ENCODE peak calls at places on chromosomes 7 and 10, in ten cellular contexts. H, U, W, I, Y, R, O, T, X and J are unnamed samples.

GRCh38 chr10:115975031-115975430 is 298.0 kb downstream of the GFRA1 start:
- DNase-seq in U (no peak), X (no peak), I (no peak), Y (no peak), W (no peak), O (no peak), R (no peak), H (no peak), T (no peak), J (no peak)

GRCh38 chr10:50990568-50991495 is 83.5 kb upstream of the PRKG1 start:
- DNase-seq in Y (peak), T (no peak), U (no peak), W (peak), X (peak), O (no peak), R (no peak), I (no peak), H (no peak), J (no peak)

GRCh38 chr7:114081606-114082425 is 163.0 kb upstream of the PPP1R3A start:
- DNase-seq in U (no peak), O (peak), R (peak), T (no peak), X (peak), H (peak), I (no peak), Y (no peak), W (peak), J (peak)

GRCh38 chr7:48424731-48425130 is 253.5 kb downstream of the ABCA13 start:
- DNase-seq in R (no peak), W (no peak), H (no peak), Y (no peak), U (no peak), I (no peak), X (peak), T (no peak), O (no peak), J (peak)

GRCh38 chr7:136677456-136678365 is 190.7 kb upstream of the CHRM2 start:
- DNase-seq in I (no peak), W (no peak), Y (no peak), X (peak), T (no peak), O (no peak), H (no peak), R (peak), U (no peak), J (no peak)

GRCh38 chr7:140810830-140811556 is 113.7 kb downstream of the BRAF start:
- DNase-seq in R (peak), H (peak), T (peak), Y (peak), U (peak), X (peak), W (peak), I (peak), O (peak), J (peak)

GRCh38 chr10:21285742-21286311 is 239.7 kb downstream of the SKIDA1 start:
- DNase-seq in W (no peak), T (no peak), Y (no peak), U (no peak), X (peak), O (no peak), R (no peak), I (no peak), H (peak), J (no peak)

GRCh38 chr7:128739990-128740682 is 977 bp downstream of the CALU start:
- DNase-seq in U (no peak), O (no peak), X (peak), T (no peak), I (no peak), W (no peak), H (no peak), Y (no peak), R (no peak), J (no peak)

GRCh38 chr10:49679480-49679893 is at the start of gene C10orf53:
- DNase-seq in U (no peak), I (no peak), X (peak), T (no peak), H (no peak), W (peak), Y (peak), O (peak), R (peak), J (no peak)

GRCh38 chr7:142345817-142346216 is 88.0 kb upstream of the PRSS58 start:
- DNase-seq in X (no peak), R (no peak), O (no peak), W (no peak), Y (no peak), T (no peak), U (no peak), I (no peak), H (no peak), J (no peak)

GRCh38 chr7:113414636-113415035 is 296.3 kb upstream of the SMIM30 start:
- DNase-seq in X (no peak), T (no peak), O (no peak), R (no peak), Y (no peak), I (no peak), W (no peak), U (no peak), H (no peak), J (no peak)

GRCh38 chr7:30893357-30893756 is 18.3 kb upstream of the AQP1 start:
- DNase-seq in I (no peak), U (no peak), T (no peak), X (no peak), W (no peak), H (no peak), Y (no peak), R (no peak), O (no peak), J (no peak)

GRCh38 chr10:58175990-58176910 is 91.4 kb downstream of the IPMK start:
- DNase-seq in I (no peak), T (no peak), H (no peak), O (no peak), U (no peak), X (peak), Y (no peak), R (no peak), W (no peak), J (peak)

GRCh38 chr7:66140924-66141323 is 26.3 kb downstream of the CRCP start:
- DNase-seq in H (no peak), R (peak), I (no peak), O (no peak), Y (peak), X (peak), T (no peak), U (no peak), W (no peak), J (no peak)

GRCh38 chr10:29590598-29591415 is 44.0 kb downstream of the SVIL start:
- DNase-seq in I (peak), H (no peak), Y (no peak), W (peak), O (peak), X (peak), R (no peak), U (no peak), T (no peak), J (peak)

GRCh38 chr10:118775478-118775877 is 20.7 kb upstream of the CACUL1 start:
- DNase-seq in W (no peak), R (no peak), U (no peak), Y (no peak), O (no peak), T (no peak), I (no peak), X (peak), H (no peak), J (no peak)

GRCh38 chr7:116530107-116530820 is 5.4 kb downstream of the CAV1 start:
- DNase-seq in W (no peak), X (no peak), U (no peak), T (no peak), R (no peak), Y (no peak), O (no peak), I (no peak), H (no peak), J (no peak)

GRCh38 chr10:120981601-120982381 is 130.6 kb downstream of the WDR11 start:
- DNase-seq in W (no peak), X (no peak), R (no peak), O (no peak), H (no peak), T (no peak), I (no peak), U (no peak), Y (no peak), J (no peak)